ENCODE peak calls at places on chromosome 9, in nine cellular contexts. T is glutamatergic neuron; A is dorsolateral prefrontal cortex; W is psoas muscle; Z is CD4-positive, alpha-beta T cell; U is progenitor cell of endocrine pancreas; P is fibroblast of mammary gland; S is PC-9; C is heart left ventricle. H is an unnamed sample.

GRCh38 chr9:125405938-125406811 is 144.5 kb downstream of the GAPVD1 start:
- DNase-seq in A (no peak), S (peak; percentile 42), W (no peak), P (peak; percentile 66), Z (no peak), C (no peak), U (no peak), T (no peak), H (peak; percentile 16)

GRCh38 chr9:70566066-70566465 is 151.6 kb upstream of the KLF9 start:
- DNase-seq in S (no peak), Z (no peak), W (no peak), A (no peak), C (no peak), T (no peak), U (no peak), P (peak; percentile 13), H (no peak)

GRCh38 chr9:22357016-22357415 is 89.6 kb upstream of the DMRTA1 start:
- DNase-seq in C (no peak), P (no peak), Z (no peak), W (no peak), A (no peak), S (no peak), U (no peak), T (no peak), H (no peak)

GRCh38 chr9:89277454-89277853 is 33.5 kb upstream of the CKS2 start:
- DNase-seq in W (no peak), T (no peak), S (no peak), C (no peak), P (peak; percentile 27), A (no peak), U (no peak), Z (no peak), H (peak; percentile 2)

GRCh38 chr9:111752455-111752854 is 42.3 kb downstream of the SHOC1 start:
- DNase-seq in Z (no peak), S (no peak), P (peak; percentile 75), T (no peak), W (no peak), U (no peak), C (no peak), A (no peak), H (no peak)

GRCh38 chr9:121688149-121688680 is 36.8 kb downstream of the DAB2IP start:
- DNase-seq in C (no peak), S (no peak), Z (no peak), P (no peak), A (peak; percentile 42), W (no peak), T (no peak), U (no peak), H (no peak)

GRCh38 chr9:86720893-86721698 is 226.2 kb downstream of the GAS1 start:
- DNase-seq in W (peak; percentile 31), P (peak; percentile 86), A (no peak), U (no peak), C (no peak), Z (no peak), T (no peak), S (peak; percentile 89), H (peak; percentile 15)

GRCh38 chr9:105168935-105169334 is 75.5 kb upstream of the SLC44A1 start:
- DNase-seq in U (no peak), A (no peak), C (no peak), W (no peak), Z (no peak), T (no peak), P (peak; percentile 33), S (no peak), H (no peak)

GRCh38 chr9:82987790-82988189 is 75.2 kb downstream of the RASEF start:
- DNase-seq in T (no peak), C (no peak), S (no peak), U (no peak), Z (no peak), A (no peak), P (no peak), W (no peak), H (no peak)

GRCh38 chr9:101486693-101487442 is 46.8 kb upstream of the RNF20 start:
- DNase-seq in P (peak; percentile 36), C (peak; percentile 56), T (peak; percentile 78), W (peak; percentile 39), S (no peak), A (peak; percentile 79), Z (no peak), U (peak; percentile 54), H (peak; percentile 69)

GRCh38 chr9:37029304-37029775 is 4.7 kb downstream of the PAX5 start:
- DNase-seq in P (no peak), C (no peak), A (no peak), U (no peak), S (no peak), Z (no peak), W (no peak), T (peak; percentile 86), H (no peak)

GRCh38 chr9:104863180-104863883 is 64.6 kb downstream of the ABCA1 start:
- DNase-seq in A (peak; percentile 68), Z (peak; percentile 35), U (no peak), W (no peak), T (no peak), P (peak; percentile 94), C (peak; percentile 27), S (peak; percentile 56), H (peak; percentile 44)

GRCh38 chr9:111356567-111357244 is 26.7 kb upstream of the OR2K2 start:
- DNase-seq in S (peak; percentile 70), W (peak; percentile 30), P (peak; percentile 94), C (no peak), U (no peak), A (no peak), Z (no peak), T (no peak), H (peak; percentile 3)

GRCh38 chr9:99835581-99835980 is 13.9 kb downstream of the NR4A3 start:
- DNase-seq in U (no peak), S (no peak), W (no peak), C (no peak), A (no peak), P (no peak), T (no peak), Z (no peak), H (no peak)

GRCh38 chr9:68530618-68531017 is 10.1 kb downstream of the TMEM252 start:
- DNase-seq in C (peak; percentile 84), T (peak; percentile 31), W (peak; percentile 50), Z (no peak), U (no peak), A (no peak), S (peak; percentile 50), P (no peak), H (peak; percentile 65)

GRCh38 chr9:133149130-133150015 is 14.3 kb downstream of the GBGT1 start:
- DNase-seq in Z (peak; percentile 79), S (peak; percentile 84), W (peak; percentile 93), T (peak; percentile 81), P (peak; percentile 81), A (peak; percentile 83), C (peak; percentile 91), U (peak; percentile 70), H (peak; percentile 87)
- TF ChIP-seq CTCF in Z (peak; percentile 44), S (no peak), W (peak; percentile 26), T (no peak), P (no peak), A (peak; percentile 41), C (no peak), U (peak; percentile 35), H (no peak)

GRCh38 chr9:21080793-21081192 is 3.1 kb upstream of the IFNB1 start:
- DNase-seq in Z (no peak), U (no peak), W (no peak), T (no peak), C (no peak), A (no peak), S (no peak), P (no peak), H (no peak)

GRCh38 chr9:21078702-21079101 is 960 bp upstream of the IFNB1 start:
- DNase-seq in U (no peak), W (no peak), P (no peak), T (no peak), A (no peak), S (no peak), Z (no peak), C (no peak), H (no peak)

GRCh38 chr9:21077842-21078241 is at the start of gene IFNB1:
- DNase-seq in T (no peak), P (no peak), C (no peak), U (no peak), A (no peak), S (no peak), W (no peak), Z (no peak), H (no peak)

GRCh38 chr9:21070887-21071286 is 6.9 kb downstream of the IFNB1 start:
- DNase-seq in T (no peak), Z (no peak), P (no peak), U (no peak), W (no peak), S (no peak), C (no peak), A (no peak), H (no peak)

GRCh38 chr9:21075484-21075883 is 2.3 kb downstream of the IFNB1 start:
- DNase-seq in Z (no peak), T (no peak), C (no peak), U (no peak), A (no peak), P (no peak), W (no peak), S (no peak), H (no peak)
- TF ChIP-seq CTCF in Z (no peak), T (no peak), C (no peak), U (no peak), A (no peak), P (no peak), W (no peak), S (no peak), H (no peak)

GRCh38 chr9:138049779-138050471 is 172.3 kb downstream of the CACNA1B start:
- DNase-seq in U (no peak), S (no peak), C (no peak), W (no peak), P (no peak), T (no peak), Z (peak; percentile 25), A (no peak), H (no peak)
- TF ChIP-seq CTCF in U (no peak), S (no peak), C (no peak), W (no peak), P (no peak), T (no peak), Z (no peak), A (no peak), H (no peak)

DNA sequence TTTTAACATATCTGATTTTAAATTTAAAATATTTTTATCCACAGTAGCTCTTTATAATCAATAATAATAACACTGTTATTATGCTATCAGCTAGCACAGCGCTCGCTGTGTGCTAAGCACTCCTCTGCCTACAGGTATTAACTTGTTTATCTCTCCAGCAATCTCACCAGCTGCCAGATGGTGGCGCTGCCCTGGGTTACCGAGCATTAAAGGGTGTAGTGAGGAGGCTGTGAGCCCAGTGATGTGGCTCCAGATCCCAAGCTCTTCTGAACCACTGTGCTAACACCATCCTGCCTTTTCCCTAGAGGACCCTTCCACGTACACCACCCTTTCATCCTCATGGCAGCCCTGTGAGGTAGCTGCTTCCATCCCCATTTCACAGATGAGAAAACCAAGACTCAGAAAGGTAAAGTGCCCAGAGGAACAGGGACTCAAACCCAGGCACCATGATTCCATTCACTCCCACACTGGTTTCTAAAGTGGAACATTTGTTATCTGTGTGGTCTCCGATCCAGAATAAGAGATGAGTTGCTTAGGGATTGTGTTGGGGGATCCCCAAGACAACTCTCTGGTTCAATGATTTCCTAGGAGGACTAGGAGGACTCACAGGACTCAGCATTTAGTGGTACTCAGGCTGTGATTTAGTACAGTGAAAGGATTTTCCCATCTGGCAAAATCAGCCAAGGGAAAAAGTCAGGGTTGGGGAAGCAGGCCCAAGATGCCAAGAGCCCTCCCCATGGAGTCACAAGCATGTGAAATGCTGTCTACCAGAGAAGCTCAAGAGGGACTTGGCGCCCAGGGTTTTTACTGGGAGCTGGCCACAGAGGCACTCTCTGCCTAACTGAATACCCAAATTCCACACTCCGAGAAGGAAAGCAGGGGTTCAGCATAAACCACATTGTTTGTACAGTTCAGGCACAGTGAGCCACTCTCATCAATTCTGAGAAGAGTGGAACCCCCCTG is 7.0 kb downstream of the IGFBPL1 start:
- DNase-seq in Z (no peak), S (no peak), P (peak; percentile 13), U (no peak), W (no peak), T (peak; percentile 82), A (no peak), C (no peak), H (peak; percentile 24)
- TF ChIP-seq CTCF in Z (no peak), S (peak; percentile 66), P (peak; percentile 62), U (peak; percentile 59), W (peak; percentile 25), T (peak; percentile 86), A (no peak), C (no peak), H (no peak)